ENCODE peak calls at places on chromosomes 3 and 15, in nine cellular contexts. One of them, this sample, is unnamed.

GRCh38 chr3:123834631-123835030 is 49.5 kb downstream of the MYLK start:
- DNase-seq in choroid plexus epithelial cell: peak
- DNase-seq in cerebellum: no peak
- DNase-seq in stimulated activated CD4-positive, alpha-beta T cell treated with anti-CD3 and anti-CD28 coated beads, TNF-alpha, amount 100 ng/mL, for 4 hours: no peak
- DNase-seq in HL-60: no peak
- DNase-seq in NCI-H1694: no peak
- DNase-seq in caudate nucleus: no peak
- DNase-seq in NCI-H1930: no peak
- DNase-seq in GM10248: no peak
- DNase-seq in this sample: peak

GRCh38 chr3:114218578-114219185 is 18.7 kb downstream of the ZNF80 start:
- DNase-seq in choroid plexus epithelial cell: no peak
- DNase-seq in cerebellum: no peak
- DNase-seq in stimulated activated CD4-positive, alpha-beta T cell treated with anti-CD3 and anti-CD28 coated beads, TNF-alpha, amount 100 ng/mL, for 4 hours: no peak
- DNase-seq in HL-60: no peak
- DNase-seq in NCI-H1694: no peak
- DNase-seq in caudate nucleus: no peak
- DNase-seq in NCI-H1930: no peak
- DNase-seq in GM10248: no peak
- DNase-seq in this sample: no peak

GRCh38 chr3:51729005-51729633 is 22.3 kb downstream of the GRM2 start:
- DNase-seq in choroid plexus epithelial cell: no peak
- DNase-seq in cerebellum: no peak
- DNase-seq in stimulated activated CD4-positive, alpha-beta T cell treated with anti-CD3 and anti-CD28 coated beads, TNF-alpha, amount 100 ng/mL, for 4 hours: no peak
- DNase-seq in HL-60: no peak
- DNase-seq in NCI-H1694: no peak
- DNase-seq in caudate nucleus: no peak
- DNase-seq in NCI-H1930: no peak
- DNase-seq in GM10248: no peak
- DNase-seq in this sample: no peak

GRCh38 chr15:98927057-98927456 is 80.5 kb downstream of the PGPEP1L start:
- DNase-seq in choroid plexus epithelial cell: peak
- DNase-seq in cerebellum: no peak
- DNase-seq in stimulated activated CD4-positive, alpha-beta T cell treated with anti-CD3 and anti-CD28 coated beads, TNF-alpha, amount 100 ng/mL, for 4 hours: no peak
- DNase-seq in HL-60: no peak
- DNase-seq in NCI-H1694: no peak
- DNase-seq in caudate nucleus: no peak
- DNase-seq in NCI-H1930: no peak
- DNase-seq in GM10248: no peak
- DNase-seq in this sample: no peak

GRCh38 chr3:144085964-144086363 is 114.3 kb downstream of the DIPK2A start:
- DNase-seq in choroid plexus epithelial cell: peak
- DNase-seq in cerebellum: no peak
- DNase-seq in stimulated activated CD4-positive, alpha-beta T cell treated with anti-CD3 and anti-CD28 coated beads, TNF-alpha, amount 100 ng/mL, for 4 hours: no peak
- DNase-seq in HL-60: peak
- DNase-seq in NCI-H1694: peak
- DNase-seq in caudate nucleus: no peak
- DNase-seq in NCI-H1930: no peak
- DNase-seq in GM10248: no peak
- DNase-seq in this sample: peak

GRCh38 chr3:59262076-59262498 is 212.3 kb upstream of the CFAP20DC start:
- DNase-seq in choroid plexus epithelial cell: no peak
- DNase-seq in cerebellum: no peak
- DNase-seq in stimulated activated CD4-positive, alpha-beta T cell treated with anti-CD3 and anti-CD28 coated beads, TNF-alpha, amount 100 ng/mL, for 4 hours: no peak
- DNase-seq in HL-60: no peak
- DNase-seq in NCI-H1694: no peak
- DNase-seq in caudate nucleus: no peak
- DNase-seq in NCI-H1930: no peak
- DNase-seq in GM10248: peak
- DNase-seq in this sample: no peak

GRCh38 chr15:85689729-85690128 is 105.0 kb downstream of the KLHL25 start:
- DNase-seq in choroid plexus epithelial cell: peak
- DNase-seq in cerebellum: no peak
- DNase-seq in stimulated activated CD4-positive, alpha-beta T cell treated with anti-CD3 and anti-CD28 coated beads, TNF-alpha, amount 100 ng/mL, for 4 hours: peak
- DNase-seq in HL-60: peak
- DNase-seq in NCI-H1694: no peak
- DNase-seq in caudate nucleus: no peak
- DNase-seq in NCI-H1930: no peak
- DNase-seq in GM10248: peak
- DNase-seq in this sample: peak

GRCh38 chr3:139198929-139199328 is 144.9 kb upstream of the MRPS22 start:
- DNase-seq in choroid plexus epithelial cell: no peak
- DNase-seq in cerebellum: no peak
- DNase-seq in stimulated activated CD4-positive, alpha-beta T cell treated with anti-CD3 and anti-CD28 coated beads, TNF-alpha, amount 100 ng/mL, for 4 hours: no peak
- DNase-seq in HL-60: no peak
- DNase-seq in NCI-H1694: no peak
- DNase-seq in caudate nucleus: no peak
- DNase-seq in NCI-H1930: no peak
- DNase-seq in GM10248: no peak
- DNase-seq in this sample: no peak

GRCh38 chr15:35522061-35522460 is 23.9 kb downstream of the DPH6 start:
- DNase-seq in choroid plexus epithelial cell: peak
- DNase-seq in cerebellum: no peak
- DNase-seq in stimulated activated CD4-positive, alpha-beta T cell treated with anti-CD3 and anti-CD28 coated beads, TNF-alpha, amount 100 ng/mL, for 4 hours: no peak
- DNase-seq in HL-60: no peak
- DNase-seq in NCI-H1694: no peak
- DNase-seq in caudate nucleus: no peak
- DNase-seq in NCI-H1930: no peak
- DNase-seq in GM10248: no peak
- DNase-seq in this sample: no peak

GRCh38 chr3:108548304-108548703 is 37.9 kb upstream of the MYH15 start:
- DNase-seq in choroid plexus epithelial cell: peak
- DNase-seq in cerebellum: no peak
- DNase-seq in stimulated activated CD4-positive, alpha-beta T cell treated with anti-CD3 and anti-CD28 coated beads, TNF-alpha, amount 100 ng/mL, for 4 hours: no peak
- DNase-seq in HL-60: no peak
- DNase-seq in NCI-H1694: no peak
- DNase-seq in caudate nucleus: no peak
- DNase-seq in NCI-H1930: no peak
- DNase-seq in GM10248: no peak
- DNase-seq in this sample: peak

GRCh38 chr15:67937153-67937761 is 97.4 kb upstream of the RNU6-1 start:
- DNase-seq in choroid plexus epithelial cell: no peak
- DNase-seq in cerebellum: no peak
- DNase-seq in stimulated activated CD4-positive, alpha-beta T cell treated with anti-CD3 and anti-CD28 coated beads, TNF-alpha, amount 100 ng/mL, for 4 hours: no peak
- DNase-seq in HL-60: no peak
- DNase-seq in NCI-H1694: no peak
- DNase-seq in caudate nucleus: no peak
- DNase-seq in NCI-H1930: no peak
- DNase-seq in GM10248: no peak
- DNase-seq in this sample: no peak

GRCh38 chr3:131846296-131846924 is 188.4 kb downstream of the CPNE4 start:
- DNase-seq in choroid plexus epithelial cell: no peak
- DNase-seq in cerebellum: no peak
- DNase-seq in stimulated activated CD4-positive, alpha-beta T cell treated with anti-CD3 and anti-CD28 coated beads, TNF-alpha, amount 100 ng/mL, for 4 hours: no peak
- DNase-seq in HL-60: no peak
- DNase-seq in NCI-H1694: no peak
- DNase-seq in caudate nucleus: no peak
- DNase-seq in NCI-H1930: no peak
- DNase-seq in GM10248: peak
- DNase-seq in this sample: no peak

GRCh38 chr15:84947947-84948830 is 33.5 kb upstream of the PDE8A start:
- DNase-seq in choroid plexus epithelial cell: peak
- DNase-seq in cerebellum: no peak
- DNase-seq in stimulated activated CD4-positive, alpha-beta T cell treated with anti-CD3 and anti-CD28 coated beads, TNF-alpha, amount 100 ng/mL, for 4 hours: no peak
- DNase-seq in HL-60: no peak
- DNase-seq in NCI-H1694: no peak
- DNase-seq in caudate nucleus: no peak
- DNase-seq in NCI-H1930: no peak
- DNase-seq in GM10248: no peak
- DNase-seq in this sample: peak

GRCh38 chr3:106570426-106570825 is 701.6 kb upstream of the CBLB start:
- DNase-seq in choroid plexus epithelial cell: no peak
- DNase-seq in cerebellum: no peak
- DNase-seq in stimulated activated CD4-positive, alpha-beta T cell treated with anti-CD3 and anti-CD28 coated beads, TNF-alpha, amount 100 ng/mL, for 4 hours: no peak
- DNase-seq in HL-60: no peak
- DNase-seq in NCI-H1694: no peak
- DNase-seq in caudate nucleus: no peak
- DNase-seq in NCI-H1930: no peak
- DNase-seq in GM10248: no peak
- DNase-seq in this sample: no peak

GRCh38 chr3:83002869-83003445 is 1241.5 kb upstream of the GBE1 start:
- DNase-seq in choroid plexus epithelial cell: no peak
- DNase-seq in cerebellum: no peak
- DNase-seq in stimulated activated CD4-positive, alpha-beta T cell treated with anti-CD3 and anti-CD28 coated beads, TNF-alpha, amount 100 ng/mL, for 4 hours: no peak
- DNase-seq in HL-60: no peak
- DNase-seq in NCI-H1694: no peak
- DNase-seq in caudate nucleus: no peak
- DNase-seq in NCI-H1930: peak
- DNase-seq in GM10248: no peak
- DNase-seq in this sample: no peak

GRCh38 chr3:177234121-177234520 is 36.8 kb upstream of the TBL1XR1 start:
- DNase-seq in choroid plexus epithelial cell: no peak
- DNase-seq in cerebellum: no peak
- DNase-seq in stimulated activated CD4-positive, alpha-beta T cell treated with anti-CD3 and anti-CD28 coated beads, TNF-alpha, amount 100 ng/mL, for 4 hours: no peak
- DNase-seq in HL-60: no peak
- DNase-seq in NCI-H1694: no peak
- DNase-seq in caudate nucleus: no peak
- DNase-seq in NCI-H1930: no peak
- DNase-seq in GM10248: no peak
- DNase-seq in this sample: peak

GRCh38 chr3:183123891-183124290 is 24.6 kb upstream of the MCCC1 start:
- DNase-seq in choroid plexus epithelial cell: peak
- DNase-seq in cerebellum: no peak
- DNase-seq in stimulated activated CD4-positive, alpha-beta T cell treated with anti-CD3 and anti-CD28 coated beads, TNF-alpha, amount 100 ng/mL, for 4 hours: no peak
- DNase-seq in HL-60: no peak
- DNase-seq in NCI-H1694: no peak
- DNase-seq in caudate nucleus: no peak
- DNase-seq in NCI-H1930: no peak
- DNase-seq in GM10248: no peak
- DNase-seq in this sample: no peak

GRCh38 chr15:59444980-59445500 is 7.1 kb downstream of the FAM81A start:
- DNase-seq in choroid plexus epithelial cell: peak
- DNase-seq in cerebellum: no peak
- DNase-seq in stimulated activated CD4-positive, alpha-beta T cell treated with anti-CD3 and anti-CD28 coated beads, TNF-alpha, amount 100 ng/mL, for 4 hours: no peak
- DNase-seq in HL-60: no peak
- DNase-seq in NCI-H1694: no peak
- DNase-seq in caudate nucleus: no peak
- DNase-seq in NCI-H1930: no peak
- DNase-seq in GM10248: no peak
- DNase-seq in this sample: peak

GRCh38 chr15:77139312-77139711 is 68.4 kb upstream of the TSPAN3 start:
- DNase-seq in choroid plexus epithelial cell: no peak
- DNase-seq in cerebellum: no peak
- DNase-seq in stimulated activated CD4-positive, alpha-beta T cell treated with anti-CD3 and anti-CD28 coated beads, TNF-alpha, amount 100 ng/mL, for 4 hours: no peak
- DNase-seq in HL-60: no peak
- DNase-seq in NCI-H1694: no peak
- DNase-seq in caudate nucleus: no peak
- DNase-seq in NCI-H1930: no peak
- DNase-seq in GM10248: no peak
- DNase-seq in this sample: no peak